ENCODE peak calls at places on chromosome 12, in seven cellular contexts. F, I, U, D, W, B and J are unnamed samples. For H3K4me1, the result is how much of the 10 kb centered on the place peaks cover.

GRCh38 chr12:122022393-122023338 is 982 bp downstream of the BCL7A start:
- DNase-seq in F (peak), I (peak), U (no peak), D (no peak), W (no peak), B (peak), J (no peak)

GRCh38 chr12:4567073-4567881 is 5.3 kb downstream of the DYRK4 start:
- DNase-seq in F (no peak), I (no peak), U (no peak), D (no peak), W (no peak), B (no peak), J (no peak)

GRCh38 chr12:3303410-3304136 is 187.4 kb upstream of the PRMT8 start:
- DNase-seq in F (peak), I (no peak), U (no peak), D (no peak), W (no peak), B (no peak), J (no peak)

GRCh38 chr12:49698619-49699545 is 8.3 kb downstream of the FMNL3 start:
- DNase-seq in F (peak), I (peak), U (peak), D (no peak), W (no peak), B (peak), J (peak)

GRCh38 chr12:62998454-62998853 is 63.5 kb upstream of the PPM1H start:
- DNase-seq in F (no peak), I (no peak), U (no peak), D (no peak), W (no peak), B (no peak), J (no peak)

GRCh38 chr12:91651728-91652127 is 469.1 kb upstream of the DCN start:
- DNase-seq in F (no peak), I (no peak), U (no peak), D (no peak), W (no peak), B (no peak), J (no peak)

GRCh38 chr12:94172031-94172430 is 23.7 kb downstream of the PLXNC1 start:
- DNase-seq in F (peak), I (no peak), U (no peak), D (no peak), W (no peak), B (no peak), J (peak)

GRCh38 chr12:106223485-106224391 is 24.1 kb downstream of the CKAP4 start:
- DNase-seq in F (peak), I (peak), U (peak), D (peak), W (no peak), B (peak), J (peak)

GRCh38 chr12:100234591-100235304 is 32.1 kb downstream of the DEPDC4 start:
- DNase-seq in F (peak), I (no peak), U (no peak), D (peak), W (no peak), B (no peak), J (peak)

DNA sequence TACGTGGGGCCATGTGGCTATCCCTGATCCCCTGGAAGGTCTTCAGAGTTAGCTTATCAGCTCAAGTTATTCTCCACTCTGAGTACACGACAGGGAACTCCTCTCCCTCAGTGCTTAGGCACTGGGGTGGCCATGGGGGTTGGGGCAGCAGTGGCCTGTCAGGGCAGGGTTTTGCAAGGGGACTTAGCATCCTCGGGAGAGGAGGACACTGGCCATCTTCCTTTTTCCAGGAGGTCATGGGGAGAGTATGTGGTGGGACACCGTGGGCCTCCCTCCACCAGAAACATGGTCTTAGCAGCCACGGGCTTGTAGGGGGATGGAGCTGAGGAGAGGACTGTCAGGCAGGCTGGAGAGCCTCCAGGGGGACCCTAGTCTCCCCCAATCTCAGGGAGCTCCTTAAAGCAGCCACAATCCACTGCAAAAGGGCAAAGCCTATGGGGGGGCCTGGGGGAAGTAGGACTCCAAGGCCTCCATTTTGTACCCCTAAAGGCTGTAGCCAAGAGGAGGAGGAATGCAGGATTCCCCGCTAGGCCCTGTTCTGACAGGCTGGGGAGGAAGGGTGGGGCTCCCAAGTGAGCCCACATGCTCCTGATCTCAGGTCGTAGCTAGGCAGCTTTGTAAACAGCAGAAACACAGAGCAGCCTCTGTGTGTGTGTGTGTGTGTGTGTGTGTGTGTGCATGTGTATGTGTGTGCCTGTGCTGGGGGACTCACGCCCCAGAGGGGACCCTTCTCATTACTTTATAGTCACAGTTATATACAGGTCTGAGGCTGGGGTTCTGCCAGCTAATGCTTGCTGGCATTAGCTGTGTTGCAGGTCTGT is 36.6 kb downstream of the KRT80 start:
- DNase-seq in F (no peak), I (no peak), U (peak), D (peak), W (no peak), B (no peak), J (no peak)
- H3K4me1 ChIP-seq in F (under half), I (under half), U (under half), D (half or more), W (under half), B (under half), J (under half)

DNA sequence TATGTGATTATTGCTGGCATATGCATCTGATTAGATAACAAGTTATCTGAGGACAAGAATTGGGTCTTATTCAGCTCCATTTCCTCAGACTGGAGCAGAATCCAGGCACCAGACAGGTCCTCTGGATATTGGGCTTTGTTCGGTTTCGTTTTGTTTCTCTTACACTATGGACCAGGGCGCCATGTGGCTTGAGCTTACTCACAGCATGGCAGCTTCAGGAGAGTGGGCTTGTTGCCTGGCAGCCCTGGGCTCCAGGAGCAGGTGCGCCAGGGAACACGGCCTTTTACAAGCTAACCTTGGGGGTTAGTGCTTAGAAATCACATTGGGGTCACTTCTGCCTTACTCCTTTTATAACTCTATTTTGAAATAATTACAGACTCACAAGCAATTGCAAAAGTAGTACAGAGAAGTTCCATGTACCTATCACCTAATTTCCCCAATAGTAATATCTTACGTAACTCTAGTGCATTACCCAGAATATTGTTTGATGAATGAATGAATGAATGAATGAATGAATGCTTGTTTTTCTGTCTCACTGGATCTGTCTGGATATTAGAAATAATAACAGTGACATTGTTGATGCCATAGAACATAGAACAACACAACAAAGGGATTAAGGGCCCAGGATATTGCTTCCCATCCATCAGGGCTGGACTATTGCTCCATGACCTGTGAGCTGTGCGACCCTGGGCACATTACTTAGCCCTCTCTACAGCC is 39.0 kb downstream of the CMKLR1 start:
- DNase-seq in F (no peak), I (no peak), U (no peak), D (no peak), W (no peak), B (peak), J (no peak)
- H3K4me1 ChIP-seq in F (under half), I (under half), U (under half), D (under half), W (under half), B (under half), J (under half)

GRCh38 chr12:113237748-113238147 is 16.5 kb downstream of the TPCN1 start:
- DNase-seq in F (no peak), I (no peak), U (no peak), D (no peak), W (no peak), B (no peak), J (no peak)
- H3K4me1 ChIP-seq in F (under half), I (half or more), U (under half), D (under half), W (half or more), B (half or more), J (under half)

GRCh38 chr12:40219760-40220159 is 5.0 kb upstream of the LRRK2 start:
- DNase-seq in F (no peak), I (no peak), U (no peak), D (no peak), W (no peak), B (no peak), J (no peak)
- H3K4me1 ChIP-seq in F (under half), I (under half), U (under half), D (under half), W (under half), B (under half), J (under half)

GRCh38 chr12:65612440-65612839 is 211.8 kb upstream of the HMGA2 start:
- DNase-seq in F (no peak), I (no peak), U (no peak), D (no peak), W (no peak), B (no peak), J (no peak)

GRCh38 chr12:65609359-65609771 is 214.9 kb upstream of the HMGA2 start:
- DNase-seq in F (no peak), I (no peak), U (no peak), D (peak), W (no peak), B (no peak), J (no peak)

GRCh38 chr12:65613692-65614091 is 210.6 kb upstream of the HMGA2 start:
- DNase-seq in F (no peak), I (no peak), U (no peak), D (no peak), W (no peak), B (no peak), J (no peak)

GRCh38 chr12:65614259-65614658 is 210.0 kb upstream of the HMGA2 start:
- DNase-seq in F (no peak), I (no peak), U (no peak), D (no peak), W (no peak), B (no peak), J (no peak)

GRCh38 chr12:65611396-65611795 is 212.9 kb upstream of the HMGA2 start:
- DNase-seq in F (no peak), I (no peak), U (no peak), D (no peak), W (no peak), B (no peak), J (peak)
- H3K4me1 ChIP-seq in F (under half), I (under half), U (under half), D (under half), W (under half), B (under half), J (under half)